ENCODE peak calls at places on chromosome 9, in seven cellular contexts. I is esophagus squamous epithelium; R is aorta; O is coronary artery; P is SJSA1; T is CD8-positive, alpha-beta T cell; D is upper lobe of right lung. S is an unnamed sample.

GRCh38 chr9:22683393-22684075 is 236.9 kb downstream of the DMRTA1 start:
- DNase-seq in T (no peak), I (no peak), D (no peak), R (no peak), P (peak; percentile 0), O (no peak), S (no peak)

GRCh38 chr9:107438211-107439030 is 51.1 kb downstream of the KLF4 start:
- DNase-seq in R (no peak), T (no peak), I (no peak), P (peak; percentile 46), O (no peak), D (no peak), S (no peak)

GRCh38 chr9:27344776-27345175 is 47.8 kb upstream of the EQTN start:
- DNase-seq in O (no peak), R (no peak), P (no peak), I (no peak), T (no peak), D (no peak), S (no peak)

GRCh38 chr9:37710039-37710438 is 43.6 kb upstream of the TRMT10B start:
- DNase-seq in R (no peak), I (no peak), P (no peak), D (no peak), O (no peak), T (no peak), S (no peak)

GRCh38 chr9:20621553-20622329 is 558 bp downstream of the MLLT3 start:
- DNase-seq in R (peak; percentile 90), I (peak; percentile 29), D (peak; percentile 86), P (no peak), O (peak; percentile 81), T (peak; percentile 77), S (peak; percentile 58)

GRCh38 chr9:87160148-87161107 is 213.1 kb upstream of the GAS1 start:
- DNase-seq in P (no peak), O (no peak), I (no peak), R (no peak), D (no peak), T (no peak), S (no peak)

GRCh38 chr9:76456202-76456926 is 2.6 kb upstream of the GCNT1 start:
- DNase-seq in T (peak; percentile 46), O (no peak), R (no peak), I (no peak), D (no peak), P (peak; percentile 78), S (no peak)

GRCh38 chr9:128781186-128782070 is 5.6 kb upstream of the TBC1D13 start:
- DNase-seq in T (no peak), I (no peak), O (no peak), R (no peak), D (no peak), P (no peak), S (no peak)

GRCh38 chr9:21060919-21061561 is 16.7 kb downstream of the IFNB1 start:
- DNase-seq in T (no peak), O (no peak), D (no peak), I (no peak), P (peak; percentile 6), R (no peak), S (no peak)

GRCh38 chr9:73536403-73536802 is 384.7 kb downstream of the ANXA1 start:
- DNase-seq in O (no peak), P (no peak), D (no peak), I (no peak), R (no peak), T (no peak), S (no peak)

GRCh38 chr9:86034863-86035734 is 64.3 kb downstream of the GOLM1 start:
- DNase-seq in R (no peak), D (no peak), O (no peak), T (no peak), P (no peak), I (no peak), S (no peak)

GRCh38 chr9:135605238-135605781 is 34.0 kb downstream of the GLT6D1 start:
- DNase-seq in P (no peak), R (peak; percentile 65), I (no peak), T (peak; percentile 6), D (peak; percentile 53), O (peak; percentile 65), S (peak; percentile 39)

GRCh38 chr9:108727580-108728056 is 128.2 kb downstream of the ACTL7B start:
- DNase-seq in I (no peak), P (no peak), R (peak; percentile 79), T (no peak), O (no peak), D (no peak), S (no peak)

GRCh38 chr9:34338664-34339063 is 9.3 kb downstream of the NUDT2 start:
- DNase-seq in T (no peak), D (no peak), O (no peak), R (no peak), P (no peak), I (no peak), S (no peak)

GRCh38 chr9:86829496-86830046 is 117.7 kb downstream of the GAS1 start:
- DNase-seq in I (no peak), O (no peak), D (no peak), T (no peak), P (no peak), R (no peak), S (no peak)

DNA sequence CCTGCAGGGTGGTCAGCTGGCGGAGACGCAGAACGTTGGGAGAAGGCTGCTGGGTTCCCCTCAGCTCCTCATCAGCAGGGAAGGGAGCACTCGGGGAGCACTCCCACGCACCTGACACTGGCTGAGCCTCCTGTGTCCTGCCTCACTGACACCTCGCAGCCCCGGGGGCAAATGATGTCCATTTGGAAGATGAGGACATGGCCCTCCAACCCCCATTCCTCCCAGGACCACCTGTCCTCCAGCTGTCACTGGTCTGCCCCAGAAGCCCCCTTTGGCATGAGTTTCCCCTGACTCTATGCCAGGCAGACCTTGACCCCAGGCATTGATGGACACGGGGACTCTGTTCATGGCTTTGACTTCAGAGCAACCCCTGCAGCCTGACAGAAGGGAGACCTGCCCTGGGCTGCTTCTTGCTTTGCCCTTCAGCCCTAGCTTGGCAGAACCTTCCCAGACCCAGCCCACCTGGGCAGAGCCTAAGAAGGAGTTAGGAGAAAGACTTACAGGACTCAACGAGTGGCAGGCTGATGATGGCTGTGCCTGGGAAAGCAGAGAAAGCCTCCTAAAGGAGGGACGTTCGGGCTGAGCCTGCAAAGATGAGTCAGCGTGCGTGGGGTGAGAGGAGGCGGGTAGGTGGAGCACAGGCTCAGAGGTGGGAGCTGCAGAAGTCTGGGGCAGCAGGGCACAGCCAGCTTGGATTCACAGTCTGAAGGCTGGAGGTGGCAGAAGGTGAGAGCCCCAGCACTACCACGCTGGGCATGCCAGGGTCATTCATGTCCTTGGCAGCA is 90.6 kb downstream of the LMX1B start:
- DNase-seq in O (no peak), R (peak; percentile 76), T (no peak), I (no peak), D (peak; percentile 66), P (no peak), S (no peak)
- H3K4me3 ChIP-seq in O (no peak overlapping the region), R (no peak overlapping the region), T (no peak overlapping the region), I (no peak overlapping the region), D (no peak overlapping the region), P (no peak overlapping the region), S (no peak overlapping the region)

GRCh38 chr9:68973619-68974018 is 40.3 kb downstream of the PRKACG start:
- DNase-seq in D (no peak), O (no peak), R (no peak), I (no peak), T (no peak), P (no peak), S (no peak)

GRCh38 chr9:68974431-68974830 is 39.5 kb downstream of the PRKACG start:
- DNase-seq in R (no peak), T (no peak), I (no peak), P (no peak), O (no peak), D (no peak), S (no peak)

GRCh38 chr9:68978054-68978453 is 35.9 kb downstream of the PRKACG start:
- DNase-seq in T (no peak), I (no peak), P (no peak), O (no peak), D (no peak), R (no peak), S (no peak)

GRCh38 chr9:68975644-68976043 is 38.3 kb downstream of the PRKACG start:
- DNase-seq in T (no peak), D (no peak), R (no peak), P (no peak), O (no peak), I (no peak), S (no peak)

GRCh38 chr9:68974901-68975300 is 39.0 kb downstream of the PRKACG start:
- DNase-seq in O (no peak), I (no peak), D (no peak), P (no peak), R (no peak), T (no peak), S (no peak)
- H3K4me3 ChIP-seq in O (peak overlapping the region; percentile 51), I (no peak overlapping the region), D (peak overlapping the region; percentile 41), P (no peak overlapping the region), R (no peak overlapping the region), T (no peak overlapping the region), S (no peak overlapping the region)

DNA sequence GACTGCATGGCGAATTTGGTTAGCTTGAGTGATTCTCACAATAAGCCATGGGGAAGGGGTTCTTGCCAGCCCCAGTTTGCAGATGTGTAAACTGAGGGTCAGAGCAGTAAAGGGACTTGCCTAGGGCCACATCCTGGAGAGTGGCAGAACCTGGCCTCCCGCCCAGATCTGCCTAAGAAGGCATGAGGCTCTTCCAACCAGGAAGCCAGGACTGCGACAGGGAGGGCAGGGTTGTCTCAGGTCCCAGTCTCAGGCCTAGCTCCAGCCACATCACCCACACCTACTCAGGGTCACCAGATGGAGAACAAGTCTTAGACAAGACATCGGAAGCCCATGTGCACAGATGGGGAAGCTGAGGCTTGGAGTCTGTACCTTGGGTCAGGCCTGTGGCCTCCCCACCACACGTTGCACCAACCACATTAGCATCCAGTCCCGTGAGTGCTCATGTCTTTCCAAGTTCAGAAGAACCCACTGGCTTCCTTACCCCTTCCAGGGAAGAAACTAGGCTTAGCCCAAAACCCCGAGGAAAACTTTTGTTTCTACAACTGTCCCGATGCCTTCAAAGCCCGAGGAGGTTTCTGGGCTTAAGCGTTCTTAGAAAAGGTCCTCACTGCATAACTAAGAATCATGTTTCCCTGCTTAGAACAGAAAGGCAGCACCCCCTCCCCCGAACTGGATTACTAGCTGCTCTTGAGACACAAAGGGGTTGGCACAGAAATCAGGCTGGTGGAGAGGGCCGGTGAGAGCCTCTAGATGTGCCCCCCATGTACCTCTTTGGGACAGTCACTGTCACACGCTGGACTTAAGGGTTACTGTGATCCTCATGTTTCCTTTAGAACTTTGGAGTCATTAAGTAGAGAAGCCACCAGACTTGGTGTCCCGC is 2.3 kb downstream of the FAM78A start:
- DNase-seq in I (no peak), O (no peak), T (no peak), R (no peak), D (no peak), P (no peak), S (no peak)
- H3K4me3 ChIP-seq in I (peak overlapping the region; percentile 50), O (peak overlapping the region; percentile 86), T (peak overlapping the region; percentile 95), R (no peak overlapping the region), D (peak overlapping the region; percentile 67), P (no peak overlapping the region), S (no peak overlapping the region)

GRCh38 chr9:71783120-71783523 is 14.8 kb upstream of the CEMIP2 start:
- DNase-seq in I (no peak), D (peak; percentile 69), R (no peak), O (no peak), P (no peak), T (peak; percentile 84), S (peak; percentile 62)
- H3K4me3 ChIP-seq in I (no peak overlapping the region), D (no peak overlapping the region), R (no peak overlapping the region), O (no peak overlapping the region), P (no peak overlapping the region), T (peak overlapping the region; percentile 10), S (no peak overlapping the region)

DNA sequence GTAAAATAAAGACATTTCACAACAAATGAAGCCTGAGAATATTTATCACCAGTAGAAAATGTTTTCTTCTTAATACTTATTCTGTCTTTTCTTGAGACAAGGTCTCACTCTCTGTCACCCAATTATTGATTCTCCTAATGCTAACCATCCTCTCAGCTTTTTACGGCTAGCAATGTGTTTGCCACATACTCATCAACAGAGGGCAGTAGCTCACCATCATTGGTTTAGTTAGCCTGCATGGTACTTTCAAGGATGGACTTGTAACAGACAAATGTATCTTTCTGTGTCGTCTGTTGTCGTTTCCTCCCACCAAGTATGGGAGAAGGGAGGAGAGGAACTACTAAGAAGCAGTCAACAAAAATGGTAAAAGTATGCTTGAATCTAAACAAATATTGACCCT is 5.9 kb upstream of the ACO1 start:
- DNase-seq in I (no peak), D (no peak), R (no peak), T (peak; percentile 30), P (peak; percentile 29), O (no peak), S (no peak)
- H3K4me3 ChIP-seq in I (no peak overlapping the region), D (no peak overlapping the region), R (no peak overlapping the region), T (no peak overlapping the region), P (no peak overlapping the region), O (no peak overlapping the region), S (no peak overlapping the region)